ENCODE peak calls at places on chromosomes 1 and 21, in five cellular contexts. E is T-cell, G is iPS-NIHi11, C is NCI-H1048, T is HS-27A. I is an unnamed sample.

GRCh38 chr21:38544681-38545080 is 46.4 kb upstream of the ERG start:
- DNase-seq in G (no peak), E (no peak), T (no peak), C (no peak), I (no peak)

GRCh38 chr1:111602974-111603373 is 16.6 kb upstream of the RAP1A start:
- DNase-seq in C (no peak), E (no peak), T (no peak), G (no peak), I (no peak)

GRCh38 chr1:198713081-198713480 is 74.2 kb downstream of the PTPRC start:
- DNase-seq in C (no peak), E (no peak), G (no peak), T (no peak), I (no peak)

GRCh38 chr1:231606712-231607111 is 19.9 kb upstream of the DISC1 start:
- DNase-seq in C (no peak), G (no peak), E (no peak), T (no peak), I (no peak)

GRCh38 chr1:191398551-191398950 is 759.7 kb upstream of the RGS18 start:
- DNase-seq in E (no peak), C (no peak), T (no peak), G (no peak), I (no peak)

GRCh38 chr1:175708787-175709186 is 34.6 kb downstream of the TNR start:
- DNase-seq in G (no peak), E (no peak), T (no peak), C (no peak), I (no peak)

GRCh38 chr21:45054927-45055612 is 19.3 kb upstream of the ADARB1 start:
- DNase-seq in G (no peak), T (no peak), E (no peak), C (no peak), I (no peak)

GRCh38 chr1:172613294-172613693 is 45.6 kb upstream of the FASLG start:
- DNase-seq in E (no peak), C (no peak), T (no peak), G (no peak), I (no peak)

GRCh38 chr1:46364612-46365011 is 24.0 kb downstream of the NSUN4 start:
- DNase-seq in C (no peak), G (no peak), T (no peak), E (no peak), I (no peak)

GRCh38 chr1:8866792-8867415 is 11.6 kb downstream of the ENO1 start:
- DNase-seq in T (no peak), C (no peak), E (no peak), G (no peak), I (no peak)

GRCh38 chr1:15346356-15347030 is 63.2 kb upstream of the EFHD2 start:
- DNase-seq in E (no peak), C (no peak), G (no peak), T (no peak), I (no peak)

GRCh38 chr1:3681231-3681897 is 29.0 kb downstream of the TP73 start:
- DNase-seq in E (no peak), G (no peak), T (no peak), C (no peak), I (no peak)

GRCh38 chr1:38000529-38001453 is 4.5 kb downstream of the FHL3 start:
- DNase-seq in E (no peak), G (peak; percentile 46), C (no peak), T (peak; percentile 83), I (no peak)

GRCh38 chr1:242784074-242784473 is 259.6 kb upstream of the PLD5 start:
- DNase-seq in E (no peak), T (no peak), C (no peak), G (no peak), I (no peak)

I was measured in naive thymus-derived CD4-positive, alpha-beta T cell.